ENCODE peak calls at places on chromosomes 16 and 17, in six cellular contexts. M, S, K, L, F and Q are unnamed samples.

GRCh38 chr17:57551321-57552079 is 193.6 kb downstream of the CCDC182 start:
- DNase-seq in M (no peak), S (no peak), K (no peak), L (peak; percentile 95), F (no peak), Q (no peak)

GRCh38 chr16:35364263-35364662 is 1904.9 kb downstream of the TP53TG3F start:
- DNase-seq in M (no peak), S (no peak), K (no peak), L (no peak), F (no peak), Q (no peak)

GRCh38 chr17:14304876-14305636 is 4.2 kb downstream of the HS3ST3B1 start:
- DNase-seq in M (peak; percentile 49), S (no peak), K (no peak), L (no peak), F (no peak), Q (no peak)

GRCh38 chr16:50653633-50654524 is 27.2 kb downstream of the SNX20 start:
- DNase-seq in M (no peak), S (no peak), K (no peak), L (no peak), F (no peak), Q (no peak)

GRCh38 chr17:7703584-7704574 is 1.1 kb upstream of the EFNB3 start:
- DNase-seq in M (peak; percentile 77), S (peak; percentile 77), K (no peak), L (no peak), F (no peak), Q (peak; percentile 66)

GRCh38 chr17:63102034-63102433 is 136.0 kb downstream of the TANC2 start:
- DNase-seq in M (no peak), S (no peak), K (no peak), L (no peak), F (no peak), Q (no peak)

GRCh38 chr17:72111374-72111773 is 9.4 kb upstream of the SOX9 start:
- DNase-seq in M (no peak), S (no peak), K (no peak), L (no peak), F (no peak), Q (no peak)

GRCh38 chr16:79707867-79708266 is 107.3 kb upstream of the MAF start:
- DNase-seq in M (no peak), S (no peak), K (no peak), L (peak; percentile 71), F (peak; percentile 34), Q (no peak)

GRCh38 chr16:1823821-1824220 is 2.8 kb downstream of the HAGH start:
- DNase-seq in M (peak; percentile 58), S (peak; percentile 70), K (peak; percentile 59), L (peak; percentile 67), F (no peak), Q (peak; percentile 70)

GRCh38 chr16:89435051-89435450 is 55.3 kb downstream of the ANKRD11 start:
- DNase-seq in M (no peak), S (peak; percentile 41), K (no peak), L (no peak), F (no peak), Q (peak; percentile 54)

GRCh38 chr17:15999974-16000827 is 577 bp downstream of the TTC19 start:
- DNase-seq in M (no peak), S (peak; percentile 48), K (peak; percentile 22), L (no peak), F (no peak), Q (peak; percentile 77)

GRCh38 chr17:17590883-17591407 is 563 bp downstream of the PEMT start:
- DNase-seq in M (no peak), S (no peak), K (no peak), L (no peak), F (no peak), Q (no peak)

GRCh38 chr17:74746922-74747321 is 1.5 kb upstream of the NHERF1 start:
- DNase-seq in M (no peak), S (no peak), K (no peak), L (no peak), F (no peak), Q (peak; percentile 82)

GRCh38 chr16:47045459-47045858 is 72.0 kb upstream of the DNAJA2 start:
- DNase-seq in M (no peak), S (no peak), K (no peak), L (no peak), F (no peak), Q (no peak)

GRCh38 chr16:53282975-53283946 is 151.0 kb upstream of the RBL2 start:
- DNase-seq in M (no peak), S (peak; percentile 65), K (peak; percentile 49), L (no peak), F (no peak), Q (peak; percentile 30)

GRCh38 chr17:82866521-82867214 is 26.8 kb upstream of the ZNF750 start:
- DNase-seq in M (no peak), S (no peak), K (peak; percentile 94), L (no peak), F (no peak), Q (no peak)

GRCh38 chr16:85857406-85857805 is 41.6 kb upstream of the IRF8 start:
- DNase-seq in M (no peak), S (no peak), K (no peak), L (peak; percentile 35), F (no peak), Q (no peak)

GRCh38 chr16:89045181-89045815 is 48.4 kb upstream of the ACSF3 start:
- DNase-seq in M (no peak), S (no peak), K (no peak), L (no peak), F (no peak), Q (no peak)

GRCh38 chr17:64039106-64039400 is 18.6 kb upstream of the ICAM2 start:
- DNase-seq in M (no peak), S (no peak), K (no peak), L (no peak), F (no peak), Q (no peak)

GRCh38 chr17:55348749-55349354 is 72.8 kb downstream of the MMD start:
- DNase-seq in M (peak; percentile 57), S (peak; percentile 66), K (peak; percentile 43), L (peak; percentile 72), F (peak; percentile 38), Q (peak; percentile 73)

GRCh38 chr17:73192219-73192893 is 499 bp upstream of the COG1 start:
- DNase-seq in M (peak; percentile 77), S (peak; percentile 92), K (peak; percentile 65), L (peak; percentile 78), F (peak; percentile 26), Q (peak; percentile 89)

DNA sequence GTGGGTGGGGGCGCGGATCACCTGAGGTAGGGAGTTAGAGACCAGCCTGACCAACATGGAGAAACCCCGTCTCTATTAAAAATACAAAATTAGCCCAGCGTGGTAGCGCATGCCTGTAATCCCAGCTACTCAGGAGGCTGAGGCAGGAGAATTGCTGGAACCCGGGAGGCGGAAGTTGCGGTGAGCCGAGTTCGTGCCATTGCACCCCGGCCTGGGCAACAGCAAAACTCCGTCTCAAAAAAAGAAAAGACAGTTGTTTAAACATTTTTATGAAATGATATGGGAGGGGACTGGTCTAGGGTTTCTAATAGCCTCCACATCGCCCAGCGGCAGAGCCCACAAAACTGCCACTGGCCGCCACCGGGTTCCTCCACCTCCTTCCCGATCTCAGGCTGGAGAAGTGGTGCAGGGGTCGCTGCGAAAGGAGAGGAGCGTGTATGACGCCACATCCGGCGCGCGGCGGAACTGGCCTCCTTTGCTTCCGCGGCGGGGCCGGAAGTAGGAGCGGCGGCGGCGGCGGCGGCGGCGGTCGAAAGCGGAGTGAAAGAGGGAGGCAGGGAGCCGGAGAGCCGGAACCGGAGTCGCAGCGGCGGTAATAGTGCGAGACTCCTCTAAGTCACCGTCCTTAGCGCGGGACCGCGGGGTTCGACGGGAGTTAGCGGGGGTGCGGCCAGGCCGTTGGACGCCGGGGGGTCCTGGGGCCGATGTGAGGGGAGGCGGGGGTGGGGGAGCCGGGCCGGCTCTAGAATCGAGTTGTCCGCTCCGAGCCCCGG is at the start of gene PPP4C:
- DNase-seq in M (peak; percentile 92), S (peak; percentile 91), K (peak; percentile 88), L (peak; percentile 97), F (peak; percentile 81), Q (peak; percentile 95)
- TF ChIP-seq POLR2A in M (no peak), S (peak; percentile 83), K (peak; percentile 88), L (peak; percentile 85), F (peak; percentile 72), Q (peak; percentile 88)

GRCh38 chr17:28613916-28614315 is at the start of gene RSKR:
- DNase-seq in M (no peak), S (no peak), K (no peak), L (no peak), F (no peak), Q (no peak)
- TF ChIP-seq POLR2A in M (no peak), S (no peak), K (no peak), L (no peak), F (no peak), Q (no peak)

GRCh38 chr17:37568350-37569053 is 40.7 kb downstream of the SYNRG start:
- DNase-seq in M (no peak), S (no peak), K (peak; percentile 19), L (no peak), F (no peak), Q (no peak)

GRCh38 chr17:37574427-37574826 is 34.8 kb downstream of the SYNRG start:
- DNase-seq in M (no peak), S (no peak), K (no peak), L (no peak), F (no peak), Q (no peak)

GRCh38 chr17:37570527-37571093 is 38.6 kb downstream of the SYNRG start:
- DNase-seq in M (peak; percentile 75), S (peak; percentile 81), K (peak; percentile 69), L (no peak), F (no peak), Q (peak; percentile 41)

GRCh38 chr17:37567137-37567927 is 41.9 kb downstream of the SYNRG start:
- DNase-seq in M (no peak), S (no peak), K (no peak), L (no peak), F (no peak), Q (no peak)

DNA sequence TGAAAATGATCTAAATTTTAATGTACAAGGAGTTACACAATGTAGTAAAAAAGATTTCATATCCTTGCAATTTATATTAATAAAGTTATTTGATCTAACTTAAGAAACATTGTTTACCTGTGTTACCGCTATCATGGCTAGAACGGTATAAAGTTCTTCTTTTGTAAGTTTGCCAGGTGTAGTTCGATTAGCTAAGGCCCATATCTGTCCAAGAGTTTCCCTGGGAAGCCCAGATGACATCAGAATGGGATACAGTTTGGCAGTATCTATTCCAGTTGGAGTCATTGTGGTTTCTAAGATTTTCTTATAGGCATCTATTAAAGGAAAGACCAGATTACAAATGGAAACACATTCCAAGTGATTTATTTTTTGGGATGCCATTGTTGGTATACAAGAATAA is 37.5 kb downstream of the SYNRG start:
- DNase-seq in M (no peak), S (no peak), K (peak; percentile 32), L (no peak), F (no peak), Q (no peak)
- TF ChIP-seq POLR2A in M (no peak), S (no peak), K (no peak), L (no peak), F (no peak), Q (no peak)

GRCh38 chr17:20072692-20072992 is 63.5 kb downstream of the SPECC1 start:
- DNase-seq in M (no peak), S (no peak), K (no peak), L (no peak), F (no peak), Q (no peak)

GRCh38 chr17:20071824-20072691 is 62.9 kb downstream of the SPECC1 start:
- DNase-seq in M (no peak), S (no peak), K (no peak), L (no peak), F (no peak), Q (no peak)

GRCh38 chr17:20073056-20073979 is 64.2 kb downstream of the SPECC1 start:
- DNase-seq in M (no peak), S (no peak), K (peak; percentile 10), L (peak; percentile 71), F (peak; percentile 69), Q (peak; percentile 26)

GRCh38 chr17:20074001-20074400 is 64.8 kb downstream of the SPECC1 start:
- DNase-seq in M (no peak), S (no peak), K (no peak), L (no peak), F (no peak), Q (no peak)

GRCh38 chr17:20074489-20074888 is 65.3 kb downstream of the SPECC1 start:
- DNase-seq in M (no peak), S (no peak), K (no peak), L (no peak), F (no peak), Q (no peak)
- TF ChIP-seq POLR2A in M (no peak), S (no peak), K (no peak), L (no peak), F (no peak), Q (no peak)